ENCODE peak calls at places on chromosome 11, in ten cellular contexts. L, H, U, E, V, S, F, P, Q and T are unnamed samples.

GRCh38 chr11:10091314-10092045 is 202.5 kb downstream of the SBF2 start:
- ATAC-seq in L (no peak), H (no peak), U (no peak), E (no peak), V (no peak), S (no peak), F (no peak), P (no peak), Q (no peak), T (no peak)

GRCh38 chr11:65591939-65592814 is 3.4 kb downstream of the KCNK7 start:
- ATAC-seq in L (no peak), H (no peak), U (no peak), E (no peak), V (peak; percentile 14), S (no peak), F (no peak), P (no peak), Q (peak; percentile 69), T (no peak)

GRCh38 chr11:32430586-32431357 is 4.6 kb downstream of the WT1 start:
- ATAC-seq in L (no peak), H (no peak), U (no peak), E (peak; percentile 14), V (no peak), S (no peak), F (no peak), P (peak; percentile 16), Q (peak; percentile 9), T (no peak)

GRCh38 chr11:128607819-128608218 is 20.5 kb upstream of the ETS1 start:
- ATAC-seq in L (no peak), H (no peak), U (no peak), E (no peak), V (peak; percentile 20), S (no peak), F (no peak), P (no peak), Q (no peak), T (no peak)

GRCh38 chr11:12769834-12770345 is 95.7 kb downstream of the TEAD1 start:
- ATAC-seq in L (peak; percentile 75), H (no peak), U (no peak), E (no peak), V (no peak), S (no peak), F (no peak), P (peak; percentile 49), Q (no peak), T (no peak)

GRCh38 chr11:93545566-93545965 is 2.4 kb upstream of the SMCO4 start:
- ATAC-seq in L (no peak), H (no peak), U (no peak), E (no peak), V (no peak), S (no peak), F (no peak), P (no peak), Q (no peak), T (no peak)

GRCh38 chr11:112590778-112591177 is 330.1 kb upstream of the PLET1 start:
- ATAC-seq in L (no peak), H (no peak), U (no peak), E (no peak), V (no peak), S (no peak), F (no peak), P (no peak), Q (peak; percentile 32), T (no peak)

GRCh38 chr11:6557761-6558674 is 45.4 kb downstream of the RRP8 start:
- ATAC-seq in L (no peak), H (no peak), U (no peak), E (no peak), V (peak; percentile 93), S (no peak), F (no peak), P (no peak), Q (no peak), T (no peak)